ENCODE peak calls at places on chromosomes 13 and 19, in six cellular contexts. E is T-cell; Y is stimulated activated CD8-positive, alpha-beta memory T cell treated with anti-CD3 and anti-CD28 coated beads, Interleukin-7, amount 100 ng/mL, for 48 hours; S is fibroblast of lung; R is SW 1271; J is aorta. W is an unnamed sample.
A peak's percentile ranks its signal among the peaks of the same experiment; 100 is the strongest.

GRCh38 chr19:43806848-43807247 is 4.6 kb upstream of the LYPD5 start:
- DNase-seq in E (no peak), Y (no peak), S (no peak), R (no peak), J (no peak), W (peak; percentile 51)

GRCh38 chr19:40592170-40592569 is 9.0 kb upstream of the LTBP4 start:
- DNase-seq in E (no peak), Y (no peak), S (peak; percentile 78), R (peak; percentile 43), J (no peak), W (peak; percentile 49)

GRCh38 chr13:92224052-92224821 is 825.8 kb downstream of the GPC5 start:
- DNase-seq in E (no peak), Y (no peak), S (peak; percentile 99), R (peak; percentile 5), J (no peak), W (no peak)

GRCh38 chr19:16509141-16510061 is 13.2 kb downstream of the C19orf44 start:
- DNase-seq in E (no peak), Y (no peak), S (peak; percentile 60), R (no peak), J (no peak), W (peak; percentile 79)

GRCh38 chr13:81379183-81379582 is 1038.3 kb upstream of the SPRY2 start:
- DNase-seq in E (no peak), Y (no peak), S (no peak), R (no peak), J (no peak), W (no peak)

GRCh38 chr13:113818700-113819295 is 45.1 kb downstream of the GAS6 start:
- DNase-seq in E (no peak), Y (no peak), S (no peak), R (no peak), J (no peak), W (no peak)

GRCh38 chr19:55426042-55426441 is 17.1 kb downstream of the SHISA7 start:
- DNase-seq in E (no peak), Y (no peak), S (no peak), R (no peak), J (no peak), W (peak; percentile 99)

GRCh38 chr13:91292630-91293221 is 54.8 kb upstream of the MIR17HG start:
- DNase-seq in E (no peak), Y (no peak), S (no peak), R (no peak), J (no peak), W (no peak)

GRCh38 chr13:88622362-88622973 is 951.3 kb downstream of the SLITRK5 start:
- DNase-seq in E (no peak), Y (no peak), S (no peak), R (no peak), J (no peak), W (no peak)

GRCh38 chr13:107203146-107203847 is 635.4 kb upstream of the ARGLU1 start:
- DNase-seq in E (no peak), Y (no peak), S (peak; percentile 9), R (no peak), J (no peak), W (no peak)

GRCh38 chr13:22757530-22758120 is 423.2 kb upstream of the SGCG start:
- DNase-seq in E (no peak), Y (no peak), S (no peak), R (peak; percentile 24), J (no peak), W (peak; percentile 19)

GRCh38 chr13:95258098-95258497 is 43.2 kb downstream of the ABCC4 start:
- DNase-seq in E (no peak), Y (no peak), S (no peak), R (no peak), J (no peak), W (no peak)

GRCh38 chr13:66508153-66508909 is 721.8 kb downstream of the PCDH9 start:
- DNase-seq in E (no peak), Y (no peak), S (peak; percentile 76), R (no peak), J (no peak), W (no peak)

GRCh38 chr13:24348385-24348784 is 39.0 kb downstream of the C1QTNF9 start:
- DNase-seq in E (no peak), Y (no peak), S (no peak), R (no peak), J (no peak), W (no peak)

GRCh38 chr13:85974604-85975366 is 175.6 kb upstream of the SLITRK6 start:
- DNase-seq in E (no peak), Y (no peak), S (peak; percentile 45), R (no peak), J (no peak), W (no peak)

GRCh38 chr13:27830010-27830409 is 37.7 kb downstream of the GSX1 start:
- DNase-seq in E (peak; percentile 49), Y (no peak), S (peak; percentile 11), R (peak; percentile 8), J (peak; percentile 81), W (no peak)

GRCh38 chr19:45351401-45351952 is 10.9 kb downstream of the KLC3 start:
- DNase-seq in E (no peak), Y (no peak), S (no peak), R (no peak), J (no peak), W (no peak)

GRCh38 chr19:13644648-13645047 is 119.7 kb upstream of the MRI1 start:
- DNase-seq in E (no peak), Y (no peak), S (no peak), R (no peak), J (no peak), W (no peak)

GRCh38 chr13:34913040-34913439 is 29.0 kb upstream of the NBEA start:
- DNase-seq in E (no peak), Y (no peak), S (peak; percentile 25), R (no peak), J (no peak), W (no peak)

GRCh38 chr13:24097667-24098066 is 62.9 kb upstream of the SPATA13 start:
- DNase-seq in E (no peak), Y (peak; percentile 5), S (no peak), R (no peak), J (no peak), W (no peak)